ENCODE peak calls at places on chromosomes 4 and X, in nine cellular contexts. W is T-helper 1 cell; F is A549; G is neural crest cell; L is activated CD4-positive, alpha-beta T cell treated with anti-CD3 and anti-CD28 coated beads, Interleukin-2, amount 10 ng/mL, durations not matched to agents 7 days and 5 days; S is RCC 7860; U is memory B cell; N is AG08395; Q is A172. P is an unnamed sample.

GRCh38 chr4:5622596-5622995 is 85.8 kb downstream of the EVC2 start:
- DNase-seq in W (no peak), F (no peak), G (no peak), L (no peak), S (no peak), U (no peak), N (no peak), Q (no peak), P (no peak)

GRCh38 chr4:16721618-16722291 is 176.7 kb downstream of the LDB2 start:
- DNase-seq in W (no peak), F (no peak), G (no peak), L (no peak), S (no peak), U (no peak), N (peak), Q (no peak), P (peak)

GRCh38 chr4:169251291-169252235 is 19.2 kb downstream of the SH3RF1 start:
- DNase-seq in W (no peak), F (peak), G (no peak), L (no peak), S (peak), U (no peak), N (no peak), Q (peak), P (no peak)

GRCh38 chr4:38562751-38563198 is 101.2 kb upstream of the KLF3 start:
- DNase-seq in W (no peak), F (no peak), G (no peak), L (no peak), S (no peak), U (no peak), N (peak), Q (no peak), P (no peak)

GRCh38 chr4:55297346-55297745 is 48.7 kb upstream of the SRD5A3 start:
- DNase-seq in W (no peak), F (no peak), G (no peak), L (no peak), S (no peak), U (no peak), N (no peak), Q (peak), P (no peak)

GRCh38 chrX:7574325-7574724 is 268.6 kb upstream of the VCX start:
- DNase-seq in W (no peak), F (no peak), G (peak), L (no peak), S (no peak), U (no peak), N (peak), Q (peak), P (no peak)

GRCh38 chrX:19886375-19886774 is 1.0 kb downstream of the SH3KBP1 start:
- DNase-seq in W (no peak), F (no peak), G (no peak), L (no peak), S (no peak), U (no peak), N (no peak), Q (no peak), P (no peak)

GRCh38 chrX:148811236-148811635 is 310.8 kb downstream of the AFF2 start:
- DNase-seq in W (no peak), F (no peak), G (no peak), L (no peak), S (no peak), U (no peak), N (peak), Q (peak), P (no peak)

GRCh38 chr4:86840858-86841257 is 8.3 kb downstream of the SLC10A6 start:
- DNase-seq in W (no peak), F (no peak), G (no peak), L (no peak), S (no peak), U (no peak), N (peak), Q (no peak), P (peak)

GRCh38 chr4:114378306-114378903 is 220.2 kb upstream of the UGT8 start:
- DNase-seq in W (no peak), F (no peak), G (no peak), L (no peak), S (peak), U (no peak), N (peak), Q (peak), P (peak)

GRCh38 chr4:84582988-84583870 is at the start of gene CDS1:
- DNase-seq in W (no peak), F (peak), G (peak), L (peak), S (no peak), U (no peak), N (peak), Q (no peak), P (no peak)

GRCh38 chrX:78769933-78770332 is 22.4 kb downstream of the LPAR4 start:
- DNase-seq in W (no peak), F (no peak), G (no peak), L (no peak), S (no peak), U (no peak), N (no peak), Q (no peak), P (no peak)

GRCh38 chrX:110036162-110037033 is 33.5 kb downstream of the TMEM164 start:
- DNase-seq in W (no peak), F (peak), G (no peak), L (no peak), S (no peak), U (no peak), N (no peak), Q (no peak), P (no peak)

GRCh38 chr4:17280266-17280665 is 231.6 kb downstream of the QDPR start:
- DNase-seq in W (no peak), F (no peak), G (no peak), L (no peak), S (no peak), U (no peak), N (no peak), Q (no peak), P (peak)

GRCh38 chrX:39854772-39855747 is 242.7 kb downstream of the BCOR start:
- DNase-seq in W (peak), F (no peak), G (no peak), L (peak), S (no peak), U (peak), N (no peak), Q (no peak), P (no peak)

GRCh38 chr4:145540235-145540634 is 58.6 kb downstream of the SMAD1 start:
- DNase-seq in W (no peak), F (no peak), G (no peak), L (no peak), S (no peak), U (no peak), N (no peak), Q (no peak), P (no peak)

P was measured in HFFc6.